ENCODE peak calls at places on chromosomes 13 and 19, in six cellular contexts. J is right lobe of liver, D is left ventricle myocardium inferior, L is tibial artery, X is esophagus muscularis mucosa, E is RWPE1. T is an unnamed sample.

GRCh38 chr13:35699805-35700204 is 223.3 kb upstream of the MAB21L1 start:
- DNase-seq in X (no peak), E (no peak), D (no peak), J (no peak), L (peak; percentile 50), T (peak; percentile 51)

GRCh38 chr19:7815325-7815724 is 14.7 kb upstream of the EVI5L start:
- DNase-seq in X (no peak), D (no peak), E (no peak), L (no peak), J (no peak), T (no peak)

GRCh38 chr13:78602561-78603239 is 652 bp downstream of the POU4F1 start:
- DNase-seq in J (no peak), L (no peak), X (no peak), E (no peak), D (no peak), T (no peak)

GRCh38 chr19:5590865-5591154 is 23.1 kb upstream of the TINCR start:
- DNase-seq in D (no peak), X (no peak), J (no peak), L (no peak), E (no peak), T (no peak)

GRCh38 chr19:18651738-18652137 is 14.9 kb downstream of the KLHL26 start:
- DNase-seq in J (no peak), X (no peak), E (no peak), L (no peak), D (no peak), T (no peak)

GRCh38 chr19:35404879-35405622 is 34.2 kb downstream of the GPR42 start:
- DNase-seq in J (no peak), L (no peak), E (peak; percentile 90), D (no peak), X (no peak), T (no peak)

GRCh38 chr13:112931028-112931934 is 37.7 kb upstream of the MCF2L start:
- DNase-seq in L (no peak), E (peak; percentile 47), J (no peak), D (no peak), X (no peak), T (no peak)

GRCh38 chr19:45442927-45443461 is 19.3 kb upstream of the ERCC1 start:
- DNase-seq in E (no peak), D (peak; percentile 46), X (no peak), L (peak; percentile 79), J (peak; percentile 58), T (peak; percentile 61)

GRCh38 chr13:100381595-100382224 is 206.9 kb downstream of the GGACT start:
- DNase-seq in D (no peak), J (peak; percentile 92), X (no peak), L (no peak), E (no peak), T (no peak)

GRCh38 chr19:18644144-18645034 is 7.6 kb downstream of the KLHL26 start:
- DNase-seq in L (no peak), D (no peak), J (no peak), X (no peak), E (no peak), T (no peak)

GRCh38 chr19:6402834-6403608 is 10.1 kb upstream of the GTF2F1 start:
- DNase-seq in D (no peak), E (no peak), J (no peak), L (no peak), X (no peak), T (no peak)

GRCh38 chr13:42478531-42479156 is 95.3 kb upstream of the TNFSF11 start:
- DNase-seq in J (no peak), X (no peak), D (no peak), L (no peak), E (no peak), T (no peak)

GRCh38 chr13:111281751-111282311 is 38.6 kb upstream of the TEX29 start:
- DNase-seq in L (no peak), D (no peak), E (no peak), J (no peak), X (peak; percentile 89), T (no peak)

GRCh38 chr13:25165664-25166063 is 6.4 kb downstream of the AMER2 start:
- DNase-seq in X (peak; percentile 80), D (no peak), L (no peak), E (no peak), J (no peak), T (no peak)
- H3K27ac ChIP-seq in X (no peak overlapping the region), D (no peak overlapping the region), L (no peak overlapping the region), E (no peak overlapping the region), J (no peak overlapping the region), T (no peak overlapping the region)

GRCh38 chr19:34128558-34129250 is 43.6 kb upstream of the LSM14A start:
- DNase-seq in E (no peak), J (no peak), L (no peak), D (no peak), X (no peak), T (no peak)
- H3K27ac ChIP-seq in E (no peak overlapping the region), J (no peak overlapping the region), L (no peak overlapping the region), D (no peak overlapping the region), X (no peak overlapping the region), T (no peak overlapping the region)

DNA sequence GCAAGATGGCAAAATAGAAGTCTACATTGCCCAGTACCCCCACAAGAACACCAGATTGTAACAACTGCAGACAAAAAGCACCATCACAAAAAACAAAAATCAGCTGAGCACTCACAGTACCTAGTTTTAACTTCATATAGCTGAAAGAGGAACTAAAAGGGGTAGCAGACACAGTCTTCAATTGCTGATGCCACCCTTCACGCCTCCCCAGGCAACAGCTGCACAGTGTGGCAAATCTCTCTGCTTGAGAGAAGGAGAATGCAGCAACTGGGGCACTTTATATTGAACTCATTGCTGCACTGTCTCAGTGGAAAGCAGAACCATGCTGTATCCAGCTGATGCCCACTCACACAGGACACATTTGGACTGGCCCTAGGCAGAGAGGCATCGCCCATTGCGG is 2714.5 kb upstream of the PCDH20 start:
- DNase-seq in D (no peak), L (no peak), X (no peak), E (no peak), J (no peak), T (no peak)
- H3K27ac ChIP-seq in D (no peak overlapping the region), L (no peak overlapping the region), X (no peak overlapping the region), E (no peak overlapping the region), J (no peak overlapping the region), T (no peak overlapping the region)

GRCh38 chr19:788821-789472 is 8.3 kb upstream of the PTBP1 start:
- DNase-seq in E (no peak), L (no peak), D (no peak), J (no peak), X (no peak), T (no peak)
- H3K27ac ChIP-seq in E (peak overlapping the region; percentile 99), L (no peak overlapping the region), D (peak overlapping the region; percentile 88), J (peak overlapping the region; percentile 24), X (peak overlapping the region; percentile 62), T (peak overlapping the region; percentile 52)

GRCh38 chr19:51704601-51705000 is 11.5 kb downstream of the SPACA6 start:
- DNase-seq in D (no peak), L (no peak), J (no peak), E (no peak), X (no peak), T (peak; percentile 45)

GRCh38 chr19:51703655-51704515 is 10.8 kb downstream of the SPACA6 start:
- DNase-seq in X (peak; percentile 100), E (peak; percentile 94), L (peak; percentile 99), D (peak; percentile 98), J (peak; percentile 89), T (peak; percentile 98)

GRCh38 chr19:51706885-51707284 is 13.8 kb downstream of the SPACA6 start:
- DNase-seq in L (no peak), E (no peak), X (no peak), J (no peak), D (no peak), T (no peak)

GRCh38 chr19:51708811-51709210 is 15.0 kb downstream of the HAS1 start:
- DNase-seq in J (no peak), X (no peak), E (no peak), D (no peak), L (no peak), T (no peak)

GRCh38 chr19:51706296-51706695 is 13.2 kb downstream of the SPACA6 start:
- DNase-seq in L (no peak), E (no peak), D (no peak), J (no peak), X (no peak), T (no peak)
- H3K27ac ChIP-seq in L (no peak overlapping the region), E (no peak overlapping the region), D (no peak overlapping the region), J (no peak overlapping the region), X (peak overlapping the region; percentile 94), T (no peak overlapping the region)

GRCh38 chr19:34220472-34221063 is 33.8 kb upstream of the GARRE1 start:
- DNase-seq in J (peak; percentile 59), X (no peak), L (peak; percentile 75), D (no peak), E (peak; percentile 33), T (no peak)

GRCh38 chr19:34218818-34219164 is 35.6 kb upstream of the GARRE1 start:
- DNase-seq in J (no peak), D (no peak), E (no peak), L (no peak), X (no peak), T (no peak)

GRCh38 chr19:34215006-34215665 is 39.2 kb upstream of the GARRE1 start:
- DNase-seq in L (no peak), J (no peak), D (no peak), E (no peak), X (no peak), T (no peak)

GRCh38 chr19:34215666-34216038 is 38.7 kb upstream of the GARRE1 start:
- DNase-seq in X (no peak), L (no peak), D (no peak), E (no peak), J (no peak), T (no peak)

GRCh38 chr19:34217952-34218817 is 36.2 kb upstream of the GARRE1 start:
- DNase-seq in J (no peak), L (no peak), E (peak; percentile 44), X (no peak), D (no peak), T (peak; percentile 29)
- H3K27ac ChIP-seq in J (no peak overlapping the region), L (peak overlapping the region; percentile 2), E (peak overlapping the region; percentile 71), X (peak overlapping the region; percentile 14), D (no peak overlapping the region), T (peak overlapping the region; percentile 31)

DNA sequence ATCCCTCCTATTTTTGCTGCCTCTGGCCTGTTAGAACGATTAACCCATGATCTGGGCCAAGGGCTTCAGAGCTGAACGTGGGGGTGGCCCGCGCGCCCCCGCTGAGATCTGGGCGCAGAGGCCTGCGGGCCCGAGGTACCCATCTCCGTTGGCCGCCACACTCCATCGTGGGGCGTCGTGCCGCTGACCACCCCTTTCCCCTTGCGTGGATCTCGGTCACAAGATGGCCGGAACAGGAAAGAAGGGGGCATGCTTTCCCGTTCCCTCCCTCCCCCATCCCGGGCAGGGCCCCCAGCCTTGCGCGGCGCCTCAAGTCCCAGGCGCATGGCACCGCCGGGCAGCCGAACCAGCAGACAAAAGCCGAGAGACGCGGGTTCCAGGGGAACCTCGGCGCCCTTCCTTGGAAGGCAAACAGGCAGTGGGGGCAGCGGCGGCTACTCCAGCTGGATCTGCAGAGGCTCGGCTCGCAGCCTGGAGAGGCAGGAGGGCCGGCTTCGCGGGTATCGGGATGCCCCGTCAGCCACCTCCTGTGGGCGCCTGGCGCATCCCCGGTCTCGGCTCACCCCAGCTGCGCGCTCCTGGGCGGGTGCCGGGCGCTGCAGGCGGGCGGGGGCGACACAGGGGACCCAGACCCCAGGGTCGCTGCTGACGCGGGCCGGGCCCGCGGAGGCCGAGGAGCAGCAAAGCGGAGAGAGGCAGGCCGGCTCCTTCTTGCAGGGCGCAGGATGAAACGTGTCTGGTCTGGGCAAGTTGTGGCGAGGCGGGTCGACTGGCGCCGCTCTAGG is 500 bp downstream of the DZIP1 start:
- DNase-seq in L (peak; percentile 26), J (no peak), X (no peak), D (peak; percentile 18), E (peak; percentile 27), T (peak; percentile 22)
- H3K27ac ChIP-seq in L (peak overlapping the region; percentile 76), J (no peak overlapping the region), X (peak overlapping the region; percentile 82), D (peak overlapping the region; percentile 76), E (peak overlapping the region; percentile 91), T (peak overlapping the region; percentile 89)

GRCh38 chr13:67217914-67218313 is 12.2 kb downstream of the PCDH9 start:
- DNase-seq in X (no peak), E (no peak), L (no peak), D (no peak), J (no peak), T (no peak)
- H3K27ac ChIP-seq in X (no peak overlapping the region), E (no peak overlapping the region), L (no peak overlapping the region), D (no peak overlapping the region), J (no peak overlapping the region), T (no peak overlapping the region)